ENCODE peak calls at places on chromosomes 1 and 21, in six cellular contexts. I is heart right ventricle, L is ovary, Z is Karpas-422, S is IMR-90, Y is fibroblast of lung. B is an unnamed sample.

GRCh38 chr1:24384251-24385090 is 29.1 kb downstream of the STPG1 start:
- DNase-seq in I (no peak), L (no peak), Z (no peak), S (peak), Y (peak), B (peak)

GRCh38 chr1:224520808-224521207 is 86.2 kb upstream of the WDR26 start:
- DNase-seq in I (no peak), L (no peak), Z (no peak), S (no peak), Y (no peak), B (no peak)

GRCh38 chr1:210754931-210755670 is 378.8 kb downstream of the KCNH1 start:
- DNase-seq in I (no peak), L (no peak), Z (no peak), S (no peak), Y (peak), B (peak)

GRCh38 chr1:39410915-39411436 is 80.5 kb upstream of the BMP8A start:
- DNase-seq in I (peak), L (peak), Z (peak), S (peak), Y (peak), B (peak)

GRCh38 chr1:42639116-42639515 is 19.1 kb upstream of the PPIH start:
- DNase-seq in I (no peak), L (no peak), Z (no peak), S (peak), Y (peak), B (peak)

GRCh38 chr1:234745844-234746797 is 136.1 kb upstream of the IRF2BP2 start:
- DNase-seq in I (no peak), L (no peak), Z (no peak), S (peak), Y (peak), B (peak)

GRCh38 chr1:76268341-76268740 is 193.8 kb downstream of the ST6GALNAC3 start:
- DNase-seq in I (no peak), L (no peak), Z (peak), S (no peak), Y (peak), B (no peak)

GRCh38 chr21:42456457-42456856 is 39.6 kb downstream of the RSPH1 start:
- DNase-seq in I (no peak), L (no peak), Z (peak), S (no peak), Y (no peak), B (no peak)

GRCh38 chr1:48946070-48946469 is 169.4 kb upstream of the BEND5 start:
- DNase-seq in I (no peak), L (no peak), Z (no peak), S (no peak), Y (no peak), B (no peak)

GRCh38 chr1:116256875-116257823 is 115.9 kb upstream of the ATP1A1 start:
- DNase-seq in I (no peak), L (no peak), Z (no peak), S (no peak), Y (no peak), B (no peak)

GRCh38 chr21:35206141-35207125 is 157.3 kb upstream of the RUNX1 start:
- DNase-seq in I (no peak), L (peak), Z (peak), S (peak), Y (peak), B (no peak)

GRCh38 chr21:35203093-35204021 is 154.3 kb upstream of the RUNX1 start:
- DNase-seq in I (no peak), L (no peak), Z (no peak), S (peak), Y (peak), B (no peak)

GRCh38 chr21:35204850-35205564 is 155.9 kb upstream of the RUNX1 start:
- DNase-seq in I (peak), L (peak), Z (peak), S (peak), Y (peak), B (no peak)

GRCh38 chr21:35202431-35202830 is 153.3 kb upstream of the RUNX1 start:
- DNase-seq in I (no peak), L (no peak), Z (no peak), S (peak), Y (peak), B (no peak)

DNA sequence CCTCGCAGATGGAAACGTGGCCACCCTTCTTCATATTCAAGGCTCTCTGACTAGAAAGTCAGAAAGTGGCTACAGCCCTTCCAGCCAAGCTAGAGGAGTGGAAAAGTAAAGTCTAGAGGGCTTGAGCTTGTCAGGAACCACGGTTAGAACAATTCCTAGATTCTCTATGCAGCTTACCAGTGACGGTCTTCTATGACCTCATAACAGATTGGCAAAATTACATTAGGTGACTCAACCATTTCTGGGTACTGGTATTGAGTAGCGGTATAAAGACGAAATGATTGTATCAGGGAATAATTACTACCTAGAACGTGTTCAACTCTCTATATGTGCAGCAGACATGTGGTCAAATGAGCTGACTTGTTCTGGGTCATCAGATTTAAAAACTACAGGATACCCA is 155.0 kb upstream of the RUNX1 start:
- DNase-seq in I (no peak), L (no peak), Z (no peak), S (peak), Y (peak), B (no peak)
- H3K27ac ChIP-seq in I (no peak), L (peak), Z (no peak), S (peak), Y (peak), B (no peak)

GRCh38 chr1:2104621-2105427 is 54.6 kb downstream of the PRKCZ start:
- DNase-seq in I (no peak), L (no peak), Z (no peak), S (peak), Y (no peak), B (no peak)
- H3K27ac ChIP-seq in I (no peak), L (no peak), Z (no peak), S (no peak), Y (no peak), B (no peak)

GRCh38 chr1:162629077-162629637 is 3.1 kb upstream of the DDR2 start:
- DNase-seq in I (no peak), L (no peak), Z (peak), S (no peak), Y (peak), B (no peak)
- H3K27ac ChIP-seq in I (no peak), L (no peak), Z (no peak), S (no peak), Y (no peak), B (no peak)

GRCh38 chr1:36450919-36451305 is 661 bp upstream of the OSCP1 start:
- DNase-seq in I (no peak), L (no peak), Z (no peak), S (no peak), Y (no peak), B (no peak)

GRCh38 chr1:36447450-36447849 is 2.8 kb downstream of the OSCP1 start:
- DNase-seq in I (no peak), L (no peak), Z (no peak), S (no peak), Y (no peak), B (no peak)

GRCh38 chr1:36450270-36450918 is at the start of gene OSCP1:
- DNase-seq in I (peak), L (peak), Z (peak), S (peak), Y (peak), B (peak)

GRCh38 chr1:36446780-36447179 is 3.5 kb downstream of the OSCP1 start:
- DNase-seq in I (no peak), L (no peak), Z (no peak), S (no peak), Y (no peak), B (no peak)

GRCh38 chr1:36448530-36449051 is 1.7 kb downstream of the OSCP1 start:
- DNase-seq in I (no peak), L (no peak), Z (no peak), S (no peak), Y (no peak), B (peak)
- H3K27ac ChIP-seq in I (no peak), L (no peak), Z (no peak), S (no peak), Y (no peak), B (no peak)

B was measured in foreskin keratinocyte.